ENCODE peak calls at places on chromosome 12, in ten cellular contexts. A is WTC11, U is Calu3, I is heart right ventricle, M is choroid plexus epithelial cell, N is neural crest cell, W is HFFc6, Z is NB4, D is mammary epithelial cell, E is endothelial cell. O is an unnamed sample.
A peak's percentile ranks its signal among the peaks of the same experiment; 100 is the strongest.

GRCh38 chr12:124520896-124521295 is 46.5 kb downstream of the NCOR2 start:
- DNase-seq in A (no peak), U (no peak), I (no peak), M (no peak), N (no peak), W (no peak), Z (no peak), D (no peak), E (peak; percentile 68), O (no peak)

GRCh38 chr12:109473006-109473405 is 4.1 kb downstream of the KCTD10 start:
- DNase-seq in A (no peak), U (no peak), I (no peak), M (no peak), N (no peak), W (no peak), Z (no peak), D (no peak), E (no peak), O (no peak)

GRCh38 chr12:127263621-127264020 is 1003.3 kb upstream of the TMEM132C start:
- DNase-seq in A (no peak), U (no peak), I (no peak), M (no peak), N (no peak), W (no peak), Z (no peak), D (no peak), E (no peak), O (no peak)

GRCh38 chr12:14710632-14711324 is 14.4 kb upstream of the GUCY2C start:
- DNase-seq in A (no peak), U (no peak), I (no peak), M (peak; percentile 4), N (no peak), W (no peak), Z (peak; percentile 41), D (no peak), E (no peak), O (no peak)

GRCh38 chr12:66735275-66735674 is 56.4 kb upstream of the GRIP1 start:
- DNase-seq in A (no peak), U (no peak), I (no peak), M (no peak), N (no peak), W (no peak), Z (no peak), D (no peak), E (no peak), O (no peak)

GRCh38 chr12:58378038-58378437 is 436.7 kb downstream of the ATP23 start:
- DNase-seq in A (no peak), U (no peak), I (no peak), M (peak; percentile 17), N (no peak), W (no peak), Z (no peak), D (no peak), E (no peak), O (no peak)

GRCh38 chr12:11863988-11864387 is 206.8 kb upstream of the BCL2L14 start:
- DNase-seq in A (no peak), U (no peak), I (no peak), M (no peak), N (no peak), W (no peak), Z (no peak), D (no peak), E (no peak), O (no peak)

GRCh38 chr12:130519-130918 is 64.0 kb downstream of the IQSEC3 start:
- DNase-seq in A (no peak), U (no peak), I (no peak), M (no peak), N (no peak), W (no peak), Z (no peak), D (no peak), E (no peak), O (no peak)

GRCh38 chr12:57836442-57837375 is 9.8 kb downstream of the CTDSP2 start:
- DNase-seq in A (peak; percentile 47), U (no peak), I (peak; percentile 82), M (peak; percentile 92), N (no peak), W (peak; percentile 79), Z (peak; percentile 93), D (peak; percentile 61), E (peak; percentile 60), O (no peak)

GRCh38 chr12:112111931-112112330 is 3.3 kb upstream of the NAA25 start:
- DNase-seq in A (no peak), U (peak; percentile 19), I (no peak), M (no peak), N (no peak), W (no peak), Z (no peak), D (no peak), E (no peak), O (no peak)

GRCh38 chr12:65956056-65956738 is 131.9 kb downstream of the HMGA2 start:
- DNase-seq in A (no peak), U (no peak), I (no peak), M (no peak), N (no peak), W (no peak), Z (no peak), D (no peak), E (no peak), O (no peak)

GRCh38 chr12:114976959-114977358 is 293.0 kb upstream of the TBX3 start:
- DNase-seq in A (no peak), U (no peak), I (no peak), M (peak; percentile 43), N (no peak), W (peak; percentile 41), Z (no peak), D (peak; percentile 54), E (no peak), O (no peak)

GRCh38 chr12:26121323-26121740 is 3.5 kb downstream of the BHLHE41 start:
- DNase-seq in A (no peak), U (no peak), I (no peak), M (no peak), N (no peak), W (no peak), Z (no peak), D (peak; percentile 44), E (no peak), O (no peak)

GRCh38 chr12:43836455-43836989 is 641 bp downstream of the TMEM117 start:
- DNase-seq in A (no peak), U (no peak), I (no peak), M (peak; percentile 48), N (no peak), W (peak; percentile 27), Z (peak; percentile 25), D (no peak), E (no peak), O (no peak)

GRCh38 chr12:69254046-69254445 is 14.7 kb downstream of the CPSF6 start:
- DNase-seq in A (no peak), U (no peak), I (no peak), M (peak; percentile 80), N (no peak), W (peak; percentile 38), Z (peak; percentile 76), D (peak; percentile 21), E (no peak), O (no peak)
- TF ChIP-seq CTCF in A (peak; percentile 59), U (peak; percentile 41), I (peak; percentile 43), M (peak; percentile 66), N (peak; percentile 79), W (peak; percentile 89), Z (peak; percentile 50), D (peak; percentile 56), E (peak; percentile 89), O (peak; percentile 82)

DNA sequence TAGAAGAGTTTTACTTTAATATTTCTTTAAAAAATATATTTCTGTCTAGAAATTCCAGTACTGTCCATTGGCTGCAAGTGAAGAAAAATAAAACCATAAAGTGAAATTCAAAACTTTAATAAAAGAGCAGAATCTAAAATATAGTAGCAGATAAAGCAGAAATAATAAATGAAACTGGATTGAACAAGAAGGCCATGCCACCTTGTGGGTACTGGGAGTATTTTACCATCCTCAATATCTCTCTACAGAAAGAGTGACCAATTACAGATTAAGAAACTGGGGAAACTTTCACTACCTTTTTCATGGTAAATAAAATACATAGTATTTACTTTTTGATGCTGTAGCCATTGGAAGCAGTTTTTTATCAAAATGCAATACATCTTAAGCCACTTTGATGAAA is 220.5 kb downstream of the BCAT1 start:
- DNase-seq in A (no peak), U (no peak), I (no peak), M (peak; percentile 78), N (no peak), W (peak; percentile 17), Z (peak; percentile 40), D (peak; percentile 14), E (no peak), O (no peak)
- TF ChIP-seq CTCF in A (peak; percentile 15), U (peak; percentile 28), I (no peak), M (peak; percentile 65), N (peak; percentile 83), W (peak; percentile 71), Z (peak; percentile 50), D (peak; percentile 47), E (peak; percentile 47), O (peak; percentile 85)

GRCh38 chr12:76057316-76057715 is 25.7 kb upstream of the PHLDA1 start:
- DNase-seq in A (no peak), U (no peak), I (peak; percentile 13), M (no peak), N (no peak), W (no peak), Z (no peak), D (no peak), E (no peak), O (no peak)

GRCh38 chr12:76060111-76060510 is 24.4 kb downstream of the NAP1L1 start:
- DNase-seq in A (no peak), U (no peak), I (no peak), M (no peak), N (no peak), W (no peak), Z (no peak), D (no peak), E (no peak), O (no peak)

GRCh38 chr12:76049575-76050251 is 18.1 kb upstream of the PHLDA1 start:
- DNase-seq in A (no peak), U (no peak), I (no peak), M (no peak), N (no peak), W (no peak), Z (no peak), D (no peak), E (no peak), O (no peak)

GRCh38 chr12:76055393-76055792 is 23.8 kb upstream of the PHLDA1 start:
- DNase-seq in A (no peak), U (no peak), I (no peak), M (no peak), N (no peak), W (no peak), Z (no peak), D (no peak), E (no peak), O (no peak)
- TF ChIP-seq CTCF in A (no peak), U (no peak), I (no peak), M (peak; percentile 15), N (no peak), W (peak; percentile 14), Z (no peak), D (peak; percentile 9), E (no peak), O (peak; percentile 39)

DNA sequence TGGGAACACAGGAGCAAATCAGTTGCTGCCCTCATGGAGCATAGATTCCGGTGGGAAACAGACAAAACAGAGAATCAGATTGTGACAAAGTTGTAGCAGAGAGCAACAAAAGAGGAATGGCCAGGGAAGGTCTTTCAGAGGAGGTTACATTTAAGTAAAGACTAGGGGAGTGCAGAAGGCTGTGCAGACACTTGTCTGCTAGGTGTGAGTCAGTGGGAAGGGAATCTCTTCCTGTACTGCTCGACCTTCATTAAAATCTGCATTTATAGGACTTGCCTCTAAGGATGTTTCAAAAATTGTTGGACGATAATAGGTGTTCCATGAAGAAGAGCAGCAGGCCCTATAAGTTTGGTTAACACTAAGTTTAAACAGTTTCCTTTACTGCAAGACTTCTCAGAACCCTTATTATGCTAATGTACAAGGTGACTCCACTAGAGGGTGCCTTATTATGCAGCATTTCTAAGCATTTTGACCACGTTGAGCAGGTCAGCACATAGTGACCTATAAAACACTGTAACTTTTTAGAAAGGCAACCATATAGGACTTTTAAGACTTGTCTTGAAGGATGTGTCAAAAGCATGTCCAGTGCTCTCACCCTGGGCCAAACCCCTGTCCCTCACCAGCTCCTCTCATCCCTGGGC is 91.8 kb upstream of the RIC8B start:
- DNase-seq in A (no peak), U (no peak), I (no peak), M (peak; percentile 75), N (no peak), W (peak; percentile 32), Z (peak; percentile 53), D (peak; percentile 10), E (no peak), O (no peak)
- TF ChIP-seq CTCF in A (no peak), U (peak; percentile 24), I (no peak), M (peak; percentile 62), N (peak; percentile 19), W (peak; percentile 65), Z (peak; percentile 29), D (peak; percentile 30), E (no peak), O (no peak)

O was measured in type B pancreatic cell.